ENCODE peak calls at places on chromosomes 1 and 21, in eight cellular contexts. C, G, V, S, Q, K, O and J are unnamed samples.

GRCh38 chr21:34743831-34744230 is 75.0 kb downstream of the CLIC6 start:
- DNase-seq in C (no peak), G (no peak), V (no peak), S (no peak), Q (no peak), K (peak), O (peak), J (no peak)

GRCh38 chr21:45011911-45012660 is 62.3 kb upstream of the ADARB1 start:
- DNase-seq in C (peak), G (peak), V (peak), S (no peak), Q (peak), K (peak), O (no peak), J (no peak)

GRCh38 chr21:33121715-33122475 is 52.0 kb downstream of the OLIG1 start:
- DNase-seq in C (no peak), G (no peak), V (no peak), S (no peak), Q (peak), K (no peak), O (no peak), J (peak)

GRCh38 chr1:40824591-40825429 is 37.4 kb downstream of the CITED4 start:
- DNase-seq in C (no peak), G (no peak), V (no peak), S (no peak), Q (peak), K (no peak), O (no peak), J (no peak)

GRCh38 chr1:218656301-218657037 is 311.3 kb downstream of the TGFB2 start:
- DNase-seq in C (no peak), G (no peak), V (no peak), S (no peak), Q (no peak), K (no peak), O (no peak), J (no peak)

GRCh38 chr1:15758953-15759661 is 512 bp downstream of the FBLIM1 start:
- DNase-seq in C (no peak), G (no peak), V (no peak), S (no peak), Q (no peak), K (no peak), O (no peak), J (no peak)

GRCh38 chr1:41355356-41355755 is 5.9 kb upstream of the FOXO6 start:
- DNase-seq in C (no peak), G (no peak), V (no peak), S (no peak), Q (peak), K (no peak), O (no peak), J (no peak)

GRCh38 chr1:163398980-163399379 is 77.2 kb downstream of the NUF2 start:
- DNase-seq in C (no peak), G (no peak), V (no peak), S (no peak), Q (no peak), K (no peak), O (no peak), J (no peak)

GRCh38 chr21:42315296-42315891 is at the start of gene TFF3:
- DNase-seq in C (no peak), G (peak), V (no peak), S (no peak), Q (no peak), K (no peak), O (peak), J (no peak)

GRCh38 chr21:25385912-25386474 is 221.3 kb downstream of the MRPL39 start:
- DNase-seq in C (no peak), G (no peak), V (peak), S (no peak), Q (peak), K (no peak), O (no peak), J (no peak)

GRCh38 chr1:223329664-223330420 is 34.1 kb downstream of the SUSD4 start:
- DNase-seq in C (no peak), G (no peak), V (no peak), S (no peak), Q (no peak), K (no peak), O (no peak), J (no peak)

GRCh38 chr21:16492892-16493291 is 763.1 kb downstream of the USP25 start:
- DNase-seq in C (no peak), G (no peak), V (no peak), S (no peak), Q (no peak), K (no peak), O (no peak), J (no peak)

GRCh38 chr1:177632923-177633322 is 336.9 kb downstream of the SEC16B start:
- DNase-seq in C (no peak), G (no peak), V (no peak), S (no peak), Q (no peak), K (no peak), O (no peak), J (no peak)

GRCh38 chr21:29095203-29095602 is 21.8 kb upstream of the CCT8 start:
- DNase-seq in C (no peak), G (no peak), V (no peak), S (no peak), Q (no peak), K (no peak), O (no peak), J (no peak)

GRCh38 chr1:231603598-231604275 is 22.9 kb upstream of the DISC1 start:
- DNase-seq in C (no peak), G (no peak), V (peak), S (no peak), Q (peak), K (no peak), O (no peak), J (no peak)

GRCh38 chr1:173038875-173039554 is 11.7 kb downstream of the TNFSF18 start:
- DNase-seq in C (no peak), G (no peak), V (no peak), S (no peak), Q (no peak), K (no peak), O (no peak), J (no peak)

GRCh38 chr1:16386454-16387113 is 19.5 kb downstream of the SZRD1 start:
- DNase-seq in C (no peak), G (peak), V (no peak), S (no peak), Q (no peak), K (peak), O (no peak), J (no peak)

GRCh38 chr1:212269306-212269705 is 15.9 kb upstream of the PPP2R5A start:
- DNase-seq in C (no peak), G (no peak), V (no peak), S (no peak), Q (no peak), K (no peak), O (no peak), J (no peak)

GRCh38 chr1:38735651-38736161 is 123.9 kb downstream of the RRAGC start:
- DNase-seq in C (no peak), G (peak), V (no peak), S (no peak), Q (no peak), K (no peak), O (no peak), J (no peak)

GRCh38 chr1:117895482-117896114 is 33.8 kb downstream of the GDAP2 start:
- DNase-seq in C (peak), G (peak), V (peak), S (peak), Q (peak), K (peak), O (peak), J (peak)

GRCh38 chr1:153510984-153511410 is 24.8 kb downstream of the S100A6 start:
- DNase-seq in C (peak), G (peak), V (peak), S (peak), Q (peak), K (peak), O (peak), J (peak)

GRCh38 chr1:207903053-207903452 is 7.9 kb downstream of the CD34 start:
- DNase-seq in C (no peak), G (no peak), V (no peak), S (no peak), Q (no peak), K (no peak), O (no peak), J (no peak)
- H3K27ac ChIP-seq in C (peak), G (no peak), V (no peak), S (no peak), Q (no peak), K (peak), O (peak), J (no peak)

DNA sequence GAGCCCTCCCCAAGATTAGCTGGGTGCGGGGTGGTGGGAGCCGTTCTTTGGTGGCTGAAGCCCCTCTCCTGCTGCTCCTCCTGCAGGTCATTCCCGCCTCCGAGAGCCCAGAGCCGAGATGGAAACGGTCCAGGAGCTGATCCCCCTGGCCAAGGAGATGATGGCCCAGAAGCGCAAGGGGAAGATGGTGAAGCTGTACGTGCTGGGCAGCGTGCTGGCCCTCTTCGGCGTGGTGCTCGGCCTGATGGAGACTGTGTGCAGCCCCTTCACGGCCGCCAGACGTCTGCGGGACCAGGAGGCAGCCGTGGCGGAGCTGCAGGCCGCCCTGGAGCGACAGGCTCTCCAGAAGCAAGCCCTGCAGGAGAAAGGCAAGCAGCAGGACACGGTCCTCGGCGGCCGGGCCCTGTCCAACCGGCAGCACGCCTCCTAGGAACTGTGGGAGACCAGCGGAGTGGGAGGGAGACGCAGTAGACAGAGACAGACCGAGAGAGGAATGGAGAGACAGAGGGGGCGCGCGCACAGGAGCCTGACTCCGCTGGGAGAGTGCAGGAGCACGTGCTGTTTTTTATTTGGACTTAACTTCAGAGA is 449 bp downstream of the G0S2 start:
- DNase-seq in C (peak), G (no peak), V (no peak), S (no peak), Q (peak), K (peak), O (peak), J (peak)
- H3K27ac ChIP-seq in C (no peak), G (no peak), V (no peak), S (no peak), Q (no peak), K (peak), O (peak), J (peak)

GRCh38 chr1:91572044-91572443 is 71.4 kb downstream of the CDC7 start:
- DNase-seq in C (no peak), G (no peak), V (no peak), S (no peak), Q (no peak), K (no peak), O (no peak), J (no peak)
- H3K27ac ChIP-seq in C (peak), G (no peak), V (no peak), S (no peak), Q (no peak), K (no peak), O (no peak), J (no peak)

DNA sequence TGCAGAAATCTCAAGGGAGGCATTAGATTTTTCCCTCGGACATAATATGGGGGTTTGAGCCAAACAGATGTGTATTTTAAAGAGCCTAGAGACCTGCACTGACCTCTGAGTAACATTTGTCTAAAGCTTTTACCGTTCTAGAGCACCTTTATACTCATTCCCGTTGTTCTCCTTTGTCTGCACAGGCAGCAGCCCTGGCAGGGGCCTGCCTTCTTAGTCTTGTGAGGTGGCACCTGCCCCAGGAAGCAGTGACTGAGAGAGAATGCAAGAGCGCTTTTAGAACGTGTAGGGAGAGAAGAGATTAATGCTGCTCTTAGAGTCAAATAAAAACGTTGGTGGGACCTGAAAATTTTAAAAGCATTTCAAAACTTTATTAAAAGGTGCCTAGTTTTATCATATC is 25.6 kb upstream of the KIAA0040 start:
- DNase-seq in C (no peak), G (no peak), V (no peak), S (no peak), Q (no peak), K (no peak), O (no peak), J (no peak)
- H3K27ac ChIP-seq in C (no peak), G (no peak), V (no peak), S (no peak), Q (no peak), K (no peak), O (no peak), J (no peak)

GRCh38 chr1:209870151-209870831 is 42.5 kb downstream of the UTP25 start:
- DNase-seq in C (no peak), G (no peak), V (no peak), S (no peak), Q (no peak), K (no peak), O (no peak), J (no peak)
- H3K27ac ChIP-seq in C (no peak), G (no peak), V (no peak), S (no peak), Q (no peak), K (no peak), O (no peak), J (peak)

GRCh38 chr1:65281846-65282245 is 27.5 kb upstream of the DNAJC6 start:
- DNase-seq in C (no peak), G (no peak), V (no peak), S (no peak), Q (no peak), K (no peak), O (no peak), J (no peak)

GRCh38 chr1:65276197-65276884 is 33.0 kb upstream of the DNAJC6 start:
- DNase-seq in C (no peak), G (no peak), V (no peak), S (no peak), Q (no peak), K (no peak), O (no peak), J (no peak)

GRCh38 chr1:65278344-65279091 is 30.8 kb upstream of the DNAJC6 start:
- DNase-seq in C (no peak), G (no peak), V (no peak), S (no peak), Q (peak), K (no peak), O (no peak), J (no peak)

GRCh38 chr1:65279092-65279448 is 30.3 kb upstream of the DNAJC6 start:
- DNase-seq in C (no peak), G (no peak), V (no peak), S (no peak), Q (peak), K (no peak), O (peak), J (no peak)

GRCh38 chr1:65277605-65278343 is 31.6 kb upstream of the DNAJC6 start:
- DNase-seq in C (no peak), G (no peak), V (no peak), S (no peak), Q (no peak), K (no peak), O (no peak), J (no peak)
- H3K27ac ChIP-seq in C (no peak), G (no peak), V (no peak), S (no peak), Q (no peak), K (no peak), O (peak), J (no peak)

GRCh38 chr1:202915146-202915545 is 11.9 kb downstream of the KLHL12 start:
- DNase-seq in C (no peak), G (no peak), V (no peak), S (no peak), Q (no peak), K (no peak), O (no peak), J (no peak)
- H3K27ac ChIP-seq in C (no peak), G (no peak), V (no peak), S (no peak), Q (no peak), K (no peak), O (no peak), J (no peak)

GRCh38 chr1:58858344-58858673 is 74.5 kb upstream of the JUN start:
- DNase-seq in C (no peak), G (no peak), V (no peak), S (peak), Q (no peak), K (no peak), O (no peak), J (no peak)
- H3K27ac ChIP-seq in C (no peak), G (no peak), V (peak), S (peak), Q (no peak), K (no peak), O (no peak), J (no peak)

DNA sequence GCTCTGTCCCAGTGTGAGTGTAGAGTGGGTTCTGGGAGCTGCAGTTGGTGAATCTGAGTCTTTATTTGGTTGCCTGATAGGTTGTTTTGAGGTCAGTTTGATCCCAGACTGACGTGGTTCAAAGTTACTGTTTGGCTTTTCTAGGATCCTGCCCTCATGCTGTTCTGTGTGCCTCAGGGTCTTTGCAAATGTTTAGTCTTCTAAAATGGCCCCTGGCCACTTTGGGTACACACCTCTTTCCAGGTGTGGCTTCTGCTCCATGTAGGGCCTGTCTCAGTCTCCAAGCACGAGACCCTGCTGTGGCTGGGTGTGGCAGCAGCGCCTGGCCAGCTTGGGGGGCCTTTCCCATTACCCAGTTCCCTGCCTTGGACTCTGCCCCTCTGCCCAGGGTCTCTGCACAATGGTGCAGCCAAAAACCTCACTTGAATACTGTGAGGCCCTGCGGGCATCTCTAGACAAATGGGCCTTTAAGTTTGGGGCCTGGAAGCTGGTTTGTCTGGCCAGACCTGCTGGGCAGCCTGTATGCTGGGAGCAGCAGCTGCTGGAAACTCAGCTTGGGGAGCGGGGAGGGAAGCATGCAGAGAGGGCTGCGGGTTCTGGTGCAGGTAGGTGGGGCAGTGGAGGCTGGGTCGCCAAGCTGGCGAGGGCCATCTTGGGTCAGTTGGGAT is 5.6 kb downstream of the PTPRF start:
- DNase-seq in C (no peak), G (no peak), V (no peak), S (no peak), Q (no peak), K (no peak), O (no peak), J (no peak)
- H3K27ac ChIP-seq in C (no peak), G (no peak), V (no peak), S (no peak), Q (no peak), K (no peak), O (no peak), J (peak)

GRCh38 chr1:23594149-23594917 is 35.0 kb upstream of the ID3 start:
- DNase-seq in C (no peak), G (no peak), V (no peak), S (no peak), Q (no peak), K (no peak), O (no peak), J (no peak)
- H3K27ac ChIP-seq in C (no peak), G (no peak), V (peak), S (no peak), Q (no peak), K (no peak), O (no peak), J (no peak)